ENCODE peak calls at places on chromosomes 5 and 9, in four cellular contexts. J, Y, Q and W are unnamed samples.

GRCh38 chr5:89421035-89421434 is 538.1 kb upstream of the MEF2C start:
- DNase-seq in J (no peak), Y (no peak), Q (no peak), W (no peak)

GRCh38 chr5:1174122-1174936 is 27.1 kb upstream of the SLC6A19 start:
- DNase-seq in Q (peak; percentile 16), J (no peak), Y (peak; percentile 27), W (peak; percentile 68)

GRCh38 chr5:156815988-156816599 is 34.0 kb upstream of the PPP1R2B start:
- DNase-seq in Q (no peak), Y (no peak), J (no peak), W (no peak)

GRCh38 chr9:76378367-76379073 is 15.7 kb downstream of the RFK start:
- DNase-seq in Y (no peak), Q (no peak), J (no peak), W (no peak)

GRCh38 chr9:78695521-78695920 is 398.6 kb downstream of the PSAT1 start:
- DNase-seq in J (no peak), Q (no peak), Y (no peak), W (peak; percentile 94)

GRCh38 chr9:86239053-86239770 is 20.2 kb downstream of the C9orf153 start:
- DNase-seq in Y (no peak), J (no peak), Q (no peak), W (peak; percentile 9)

GRCh38 chr5:138032028-138032571 is 779 bp downstream of the FAM13B start:
- DNase-seq in Y (peak; percentile 29), J (no peak), Q (peak; percentile 20), W (no peak)

GRCh38 chr9:112546149-112547012 is 59.8 kb downstream of the KIAA1958 start:
- DNase-seq in Y (peak; percentile 5), J (no peak), Q (no peak), W (no peak)

GRCh38 chr9:18999173-18999785 is 33.7 kb downstream of the SAXO1 start:
- DNase-seq in J (no peak), Q (no peak), Y (no peak), W (no peak)

GRCh38 chr5:10590226-10591047 is 26.6 kb downstream of the ANKRD33B start:
- DNase-seq in J (no peak), Y (peak; percentile 18), Q (no peak), W (no peak)

GRCh38 chr5:25006734-25007133 is 362.0 kb upstream of the CDH10 start:
- DNase-seq in J (no peak), Q (no peak), Y (no peak), W (no peak)

GRCh38 chr5:14594378-14595074 is 12.9 kb downstream of the OTULINL start:
- DNase-seq in Q (no peak), Y (no peak), J (no peak), W (no peak)

GRCh38 chr9:129451089-129451656 is 169.7 kb downstream of the C9orf50 start:
- DNase-seq in J (no peak), Y (no peak), Q (no peak), W (no peak)

GRCh38 chr5:2207966-2208544 is 325.3 kb upstream of the IRX4 start:
- DNase-seq in Q (no peak), J (no peak), Y (no peak), W (no peak)

GRCh38 chr9:91312717-91313325 is 48.9 kb downstream of the AUH start:
- DNase-seq in Q (no peak), Y (no peak), J (no peak), W (no peak)

GRCh38 chr5:38369692-38370091 is 111.3 kb downstream of the EGFLAM start:
- DNase-seq in Q (no peak), J (no peak), Y (no peak), W (no peak)

GRCh38 chr5:74201334-74202081 is 439.0 kb downstream of the ENC1 start:
- DNase-seq in Y (peak; percentile 76), J (no peak), Q (no peak), W (no peak)

GRCh38 chr5:1159774-1160406 is 41.5 kb upstream of the SLC6A19 start:
- DNase-seq in Y (no peak), Q (no peak), J (no peak), W (no peak)

GRCh38 chr9:123346826-123347225 is 9.2 kb upstream of the CRB2 start:
- DNase-seq in J (no peak), Y (no peak), Q (no peak), W (no peak)

GRCh38 chr9:80496901-80497565 is 925.3 kb downstream of the TLE4 start:
- DNase-seq in Y (no peak), J (no peak), Q (no peak), W (no peak)

GRCh38 chr5:23332650-23333251 is 174.7 kb upstream of the PRDM9 start:
- DNase-seq in Y (peak; percentile 10), J (no peak), Q (no peak), W (peak; percentile 17)

GRCh38 chr5:142426129-142426641 is 101.4 kb upstream of the SPRY4 start:
- DNase-seq in Q (no peak), J (peak; percentile 7), Y (no peak), W (no peak)

GRCh38 chr9:92666912-92667532 is 2.9 kb downstream of the IPPK start:
- DNase-seq in Y (no peak), J (no peak), Q (no peak), W (no peak)

GRCh38 chr5:140383300-140383699 is 18.3 kb upstream of the ANKHD1 start:
- DNase-seq in J (no peak), Q (no peak), Y (no peak), W (no peak)